ENCODE peak calls at places on chromosomes 6 and 20, in five cellular contexts. Z is stomach, D is H9, B is uterus, E is MM.1S. M is an unnamed sample. For H3K4me1, the result is how much of the 10 kb centered on the place peaks cover.

GRCh38 chr6:166633732-166634535 is 6.9 kb upstream of the RPS6KA2 start:
- DNase-seq in Z (no peak), D (peak), B (no peak), E (peak), M (no peak)

GRCh38 chr20:48984575-48985219 is 61.4 kb upstream of the CSE1L start:
- DNase-seq in Z (no peak), D (no peak), B (no peak), E (no peak), M (no peak)

GRCh38 chr20:29878281-29878741 is 1379.2 kb upstream of the DEFB115 start:
- DNase-seq in Z (peak), D (no peak), B (no peak), E (no peak), M (no peak)

GRCh38 chr20:10659651-10660601 is 13.9 kb downstream of the JAG1 start:
- DNase-seq in Z (no peak), D (peak), B (no peak), E (no peak), M (no peak)

GRCh38 chr20:52179331-52180166 is 12.0 kb downstream of the ZFP64 start:
- DNase-seq in Z (no peak), D (no peak), B (no peak), E (peak), M (no peak)

GRCh38 chr6:129642322-129642721 is 67.7 kb downstream of the ARHGAP18 start:
- DNase-seq in Z (no peak), D (no peak), B (no peak), E (no peak), M (no peak)

GRCh38 chr6:15183979-15184378 is 61.9 kb upstream of the JARID2 start:
- DNase-seq in Z (no peak), D (no peak), B (no peak), E (no peak), M (no peak)

GRCh38 chr20:21102691-21103311 is 3.4 kb downstream of the LINC00237 start:
- DNase-seq in Z (peak), D (peak), B (no peak), E (no peak), M (no peak)

GRCh38 chr6:134235937-134236751 is 81.8 kb downstream of the SGK1 start:
- DNase-seq in Z (no peak), D (no peak), B (no peak), E (peak), M (no peak)

GRCh38 chr6:1586861-1587450 is 22.8 kb upstream of the FOXC1 start:
- DNase-seq in Z (no peak), D (no peak), B (no peak), E (no peak), M (no peak)

GRCh38 chr6:127972815-127973214 is 72.0 kb upstream of the THEMIS start:
- DNase-seq in Z (no peak), D (no peak), B (no peak), E (no peak), M (no peak)

GRCh38 chr6:79648315-79648714 is 17.2 kb downstream of the SH3BGRL2 start:
- DNase-seq in Z (no peak), D (no peak), B (no peak), E (no peak), M (no peak)

GRCh38 chr6:136846046-136846445 is 23.7 kb downstream of the PEX7 start:
- DNase-seq in Z (peak), D (no peak), B (no peak), E (peak), M (peak)

GRCh38 chr6:4664117-4664626 is 112.0 kb upstream of the CDYL start:
- DNase-seq in Z (no peak), D (no peak), B (peak), E (no peak), M (no peak)

GRCh38 chr20:41358717-41359116 is 7.9 kb downstream of the EMILIN3 start:
- DNase-seq in Z (no peak), D (peak), B (no peak), E (no peak), M (no peak)

GRCh38 chr6:163761491-163761890 is 347.0 kb downstream of the QKI start:
- DNase-seq in Z (no peak), D (no peak), B (no peak), E (no peak), M (no peak)

GRCh38 chr6:80640176-80640575 is 533.7 kb downstream of the BCKDHB start:
- DNase-seq in Z (no peak), D (no peak), B (no peak), E (peak), M (no peak)

GRCh38 chr6:150211700-150212615 is 69.1 kb downstream of the PPP1R14C start:
- DNase-seq in Z (no peak), D (peak), B (no peak), E (no peak), M (no peak)

GRCh38 chr20:6519556-6519955 is 247.9 kb upstream of the BMP2 start:
- DNase-seq in Z (no peak), D (no peak), B (no peak), E (no peak), M (no peak)

GRCh38 chr20:29301624-29302259 is 1955.7 kb upstream of the DEFB115 start:
- DNase-seq in Z (no peak), D (no peak), B (no peak), E (no peak), M (no peak)

GRCh38 chr6:89413006-89413400 is 930 bp upstream of the RRAGD start:
- DNase-seq in Z (peak), D (no peak), B (no peak), E (no peak), M (no peak)

GRCh38 chr20:5489596-5489995 is 172.8 kb upstream of the PROKR2 start:
- DNase-seq in Z (no peak), D (no peak), B (no peak), E (no peak), M (no peak)

GRCh38 chr6:13012977-13013680 is 296.6 kb downstream of the PHACTR1 start:
- DNase-seq in Z (peak), D (peak), B (no peak), E (no peak), M (no peak)

GRCh38 chr6:138689849-138690248 is 83.7 kb upstream of the CCDC28A start:
- DNase-seq in Z (no peak), D (no peak), B (no peak), E (no peak), M (no peak)

GRCh38 chr6:126176266-126176665 is 163.6 kb upstream of the CENPW start:
- DNase-seq in Z (no peak), D (no peak), B (no peak), E (no peak), M (no peak)

GRCh38 chr6:46368137-46368536 is 123.1 kb downstream of the RCAN2 start:
- DNase-seq in Z (no peak), D (no peak), B (no peak), E (no peak), M (no peak)

GRCh38 chr6:34556031-34556471 is at the start of gene SPDEF:
- DNase-seq in Z (peak), D (no peak), B (no peak), E (no peak), M (no peak)

GRCh38 chr6:34557228-34557627 is 1.1 kb upstream of the SPDEF start:
- DNase-seq in Z (no peak), D (no peak), B (no peak), E (no peak), M (no peak)

GRCh38 chr6:34554593-34555322 is 1.4 kb downstream of the SPDEF start:
- DNase-seq in Z (no peak), D (no peak), B (no peak), E (no peak), M (no peak)

GRCh38 chr6:34555328-34555727 is 801 bp downstream of the SPDEF start:
- DNase-seq in Z (no peak), D (no peak), B (no peak), E (no peak), M (no peak)

GRCh38 chr6:34556493-34556892 is 364 bp upstream of the SPDEF start:
- DNase-seq in Z (no peak), D (no peak), B (no peak), E (no peak), M (no peak)
- H3K4me1 ChIP-seq in Z (under half), D (under half), B (under half), E (under half), M (under half)

GRCh38 chr20:63494084-63494419 is 4.8 kb downstream of the EEF1A2 start:
- DNase-seq in Z (no peak), D (no peak), B (no peak), E (no peak), M (no peak)

GRCh38 chr20:63492982-63493381 is 5.9 kb downstream of the EEF1A2 start:
- DNase-seq in Z (no peak), D (no peak), B (no peak), E (no peak), M (no peak)

GRCh38 chr20:63492518-63492917 is 6.4 kb downstream of the EEF1A2 start:
- DNase-seq in Z (no peak), D (no peak), B (no peak), E (no peak), M (no peak)

GRCh38 chr20:63494420-63495166 is 4.3 kb downstream of the EEF1A2 start:
- DNase-seq in Z (no peak), D (peak), B (no peak), E (no peak), M (no peak)

DNA sequence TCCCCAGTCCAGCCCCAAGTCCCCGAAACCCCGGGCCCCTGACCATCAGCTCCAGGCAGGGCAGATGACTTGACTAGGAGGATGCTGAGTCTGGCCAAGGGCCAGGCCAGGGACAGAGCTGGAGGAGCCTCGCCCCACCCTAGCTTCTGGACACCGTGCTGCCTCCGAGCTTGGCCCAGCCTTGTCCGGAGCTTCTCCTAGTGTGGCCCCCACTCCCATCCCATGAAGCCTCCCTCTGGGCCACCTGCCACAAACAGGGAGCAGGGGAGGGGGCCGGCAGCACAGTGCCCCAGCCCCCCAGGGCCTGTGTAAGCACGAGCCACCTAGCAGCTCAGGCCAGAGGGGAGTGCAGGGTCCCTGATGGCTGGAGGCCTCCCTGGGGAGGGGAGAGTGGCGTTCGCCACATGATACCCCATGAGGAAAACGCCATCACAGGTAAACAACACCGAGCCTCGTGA is 5.3 kb downstream of the EEF1A2 start:
- DNase-seq in Z (no peak), D (no peak), B (no peak), E (no peak), M (no peak)
- H3K27ac ChIP-seq in Z (no peak), D (no peak), B (no peak), E (no peak), M (no peak)

GRCh38 chr6:25054469-25054868 is 118.7 kb upstream of the RIPOR2 start:
- DNase-seq in Z (no peak), D (no peak), B (no peak), E (no peak), M (no peak)

GRCh38 chr6:25051083-25051482 is 115.3 kb upstream of the RIPOR2 start:
- DNase-seq in Z (no peak), D (no peak), B (no peak), E (no peak), M (no peak)

GRCh38 chr6:25052181-25052580 is 116.4 kb upstream of the RIPOR2 start:
- DNase-seq in Z (no peak), D (no peak), B (no peak), E (no peak), M (no peak)

GRCh38 chr6:25056130-25056529 is 120.4 kb upstream of the RIPOR2 start:
- DNase-seq in Z (no peak), D (no peak), B (no peak), E (no peak), M (peak)

DNA sequence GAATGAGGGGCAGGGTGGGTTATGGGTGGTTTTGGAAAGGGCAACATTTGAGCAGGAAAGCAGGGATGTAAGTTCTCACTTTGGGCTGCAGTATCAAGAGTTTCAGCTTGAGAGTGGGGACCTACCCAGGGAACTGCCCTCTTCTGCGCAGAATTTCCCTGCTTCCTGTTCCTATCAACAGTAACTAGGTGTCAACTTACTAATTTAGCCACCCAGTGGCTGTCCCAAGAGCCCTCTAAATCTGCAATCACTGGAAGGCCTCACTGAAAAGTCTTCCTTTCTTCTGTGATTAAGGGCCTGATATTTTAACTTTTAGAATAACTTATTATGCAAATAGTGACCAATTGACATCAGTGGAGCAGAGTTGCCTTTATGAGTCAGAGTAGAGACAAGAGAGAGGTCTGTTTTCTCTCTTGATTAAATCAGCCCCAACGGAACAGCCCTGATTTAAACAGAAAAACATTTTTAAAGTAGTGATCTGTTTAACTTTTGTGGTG is 118.2 kb upstream of the RIPOR2 start:
- DNase-seq in Z (no peak), D (no peak), B (peak), E (no peak), M (no peak)
- TF ChIP-seq CTCF in Z (no peak), D (peak), B (peak), E (no peak), M (no peak)

GRCh38 chr20:53845980-53846379 is 224.4 kb downstream of the BCAS1 start:
- DNase-seq in Z (no peak), D (no peak), B (no peak), E (no peak), M (no peak)
- H3K4me1 ChIP-seq in Z (under half), D (under half), B (under half), E (under half), M (half or more)

GRCh38 chr6:160431231-160431630 is 83.1 kb downstream of the SLC22A3 start:
- DNase-seq in Z (peak), D (no peak), B (peak), E (no peak), M (no peak)
- H3K27ac ChIP-seq in Z (peak), D (no peak), B (peak), E (no peak), M (no peak)

M was measured in DND-41.